ENCODE peak calls at places on chromosomes 16 and 17, in six cellular contexts. One of them, this sample, is unnamed. For H3K4me1, the result is how much of the 10 kb centered on the place peaks cover.

GRCh38 chr16:87233928-87234327 is 83.3 kb downstream of the C16orf95 start:
- DNase-seq in OCI-LY7: peak
- DNase-seq in fibroblast of lung: peak
- DNase-seq in pancreas: no peak
- DNase-seq in body of pancreas: peak
- DNase-seq in effector memory CD4-positive, alpha-beta T cell: no peak
- DNase-seq in this sample: no peak

GRCh38 chr16:66265556-66266133 is 100.8 kb upstream of the CDH5 start:
- DNase-seq in OCI-LY7: no peak
- DNase-seq in fibroblast of lung: no peak
- DNase-seq in pancreas: no peak
- DNase-seq in body of pancreas: no peak
- DNase-seq in effector memory CD4-positive, alpha-beta T cell: no peak
- DNase-seq in this sample: no peak

GRCh38 chr17:83160443-83161297 is 81.3 kb downstream of the METRNL start:
- DNase-seq in OCI-LY7: no peak
- DNase-seq in fibroblast of lung: no peak
- DNase-seq in pancreas: no peak
- DNase-seq in body of pancreas: no peak
- DNase-seq in effector memory CD4-positive, alpha-beta T cell: no peak
- DNase-seq in this sample: no peak

GRCh38 chr17:74904687-74905409 is 11.4 kb upstream of the FADS6 start:
- DNase-seq in OCI-LY7: no peak
- DNase-seq in fibroblast of lung: no peak
- DNase-seq in pancreas: no peak
- DNase-seq in body of pancreas: no peak
- DNase-seq in effector memory CD4-positive, alpha-beta T cell: no peak
- DNase-seq in this sample: no peak

GRCh38 chr17:38703742-38704644 is 1.1 kb upstream of the MLLT6 start:
- DNase-seq in OCI-LY7: peak
- DNase-seq in fibroblast of lung: no peak
- DNase-seq in pancreas: peak
- DNase-seq in body of pancreas: peak
- DNase-seq in effector memory CD4-positive, alpha-beta T cell: peak
- DNase-seq in this sample: peak

GRCh38 chr16:23469814-23470213 is 16.8 kb upstream of the COG7 start:
- DNase-seq in OCI-LY7: no peak
- DNase-seq in fibroblast of lung: peak
- DNase-seq in pancreas: no peak
- DNase-seq in body of pancreas: peak
- DNase-seq in effector memory CD4-positive, alpha-beta T cell: no peak
- DNase-seq in this sample: no peak

GRCh38 chr17:74393323-74393942 is 26.1 kb downstream of the GPR142 start:
- DNase-seq in OCI-LY7: no peak
- DNase-seq in fibroblast of lung: no peak
- DNase-seq in pancreas: peak
- DNase-seq in body of pancreas: no peak
- DNase-seq in effector memory CD4-positive, alpha-beta T cell: no peak
- DNase-seq in this sample: peak

GRCh38 chr16:17828012-17828411 is 357.3 kb upstream of the XYLT1 start:
- DNase-seq in OCI-LY7: no peak
- DNase-seq in fibroblast of lung: peak
- DNase-seq in pancreas: no peak
- DNase-seq in body of pancreas: no peak
- DNase-seq in effector memory CD4-positive, alpha-beta T cell: no peak
- DNase-seq in this sample: no peak

GRCh38 chr16:81838794-81839193 is 59.7 kb downstream of the PLCG2 start:
- DNase-seq in OCI-LY7: peak
- DNase-seq in fibroblast of lung: no peak
- DNase-seq in pancreas: no peak
- DNase-seq in body of pancreas: no peak
- DNase-seq in effector memory CD4-positive, alpha-beta T cell: no peak
- DNase-seq in this sample: no peak

GRCh38 chr17:18184143-18185007 is 747 bp downstream of the ALKBH5 start:
- DNase-seq in OCI-LY7: peak
- DNase-seq in fibroblast of lung: peak
- DNase-seq in pancreas: peak
- DNase-seq in body of pancreas: peak
- DNase-seq in effector memory CD4-positive, alpha-beta T cell: peak
- DNase-seq in this sample: peak

GRCh38 chr17:40023590-40024292 is 8.5 kb downstream of the CSF3 start:
- DNase-seq in OCI-LY7: no peak
- DNase-seq in fibroblast of lung: peak
- DNase-seq in pancreas: no peak
- DNase-seq in body of pancreas: peak
- DNase-seq in effector memory CD4-positive, alpha-beta T cell: no peak
- DNase-seq in this sample: peak

GRCh38 chr16:66935319-66936011 is at the start of gene CES2:
- DNase-seq in OCI-LY7: no peak
- DNase-seq in fibroblast of lung: peak
- DNase-seq in pancreas: peak
- DNase-seq in body of pancreas: peak
- DNase-seq in effector memory CD4-positive, alpha-beta T cell: no peak
- DNase-seq in this sample: peak

GRCh38 chr17:77391668-77392375 is 251.1 kb downstream of the SEC14L1 start:
- DNase-seq in OCI-LY7: no peak
- DNase-seq in fibroblast of lung: peak
- DNase-seq in pancreas: peak
- DNase-seq in body of pancreas: no peak
- DNase-seq in effector memory CD4-positive, alpha-beta T cell: no peak
- DNase-seq in this sample: peak

GRCh38 chr17:58184308-58184985 is 8.1 kb upstream of the EPX start:
- DNase-seq in OCI-LY7: no peak
- DNase-seq in fibroblast of lung: peak
- DNase-seq in pancreas: no peak
- DNase-seq in body of pancreas: no peak
- DNase-seq in effector memory CD4-positive, alpha-beta T cell: no peak
- DNase-seq in this sample: no peak

GRCh38 chr17:37605813-37606505 is 3.3 kb downstream of the SYNRG start:
- DNase-seq in OCI-LY7: peak
- DNase-seq in fibroblast of lung: no peak
- DNase-seq in pancreas: no peak
- DNase-seq in body of pancreas: no peak
- DNase-seq in effector memory CD4-positive, alpha-beta T cell: peak
- DNase-seq in this sample: no peak

GRCh38 chr16:49526966-49527365 is 153.4 kb downstream of the C16orf78 start:
- DNase-seq in OCI-LY7: no peak
- DNase-seq in fibroblast of lung: no peak
- DNase-seq in pancreas: no peak
- DNase-seq in body of pancreas: no peak
- DNase-seq in effector memory CD4-positive, alpha-beta T cell: no peak
- DNase-seq in this sample: no peak

GRCh38 chr17:56832446-56832845 is 1.3 kb downstream of the C17orf67 start:
- DNase-seq in OCI-LY7: no peak
- DNase-seq in fibroblast of lung: no peak
- DNase-seq in pancreas: no peak
- DNase-seq in body of pancreas: no peak
- DNase-seq in effector memory CD4-positive, alpha-beta T cell: no peak
- DNase-seq in this sample: no peak

GRCh38 chr16:72785886-72786285 is 262.0 kb downstream of the ZFHX3 start:
- DNase-seq in OCI-LY7: no peak
- DNase-seq in fibroblast of lung: peak
- DNase-seq in pancreas: no peak
- DNase-seq in body of pancreas: no peak
- DNase-seq in effector memory CD4-positive, alpha-beta T cell: no peak
- DNase-seq in this sample: no peak

GRCh38 chr16:15509593-15510520 is 75.5 kb downstream of the BMERB1 start:
- DNase-seq in OCI-LY7: no peak
- DNase-seq in fibroblast of lung: peak
- DNase-seq in pancreas: no peak
- DNase-seq in body of pancreas: no peak
- DNase-seq in effector memory CD4-positive, alpha-beta T cell: no peak
- DNase-seq in this sample: no peak

GRCh38 chr16:13110124-13110796 is 208.9 kb downstream of the SHISA9 start:
- DNase-seq in OCI-LY7: no peak
- DNase-seq in fibroblast of lung: no peak
- DNase-seq in pancreas: no peak
- DNase-seq in body of pancreas: no peak
- DNase-seq in effector memory CD4-positive, alpha-beta T cell: no peak
- DNase-seq in this sample: no peak

GRCh38 chr17:8161289-8162231 is 1.2 kb downstream of the VAMP2 start:
- DNase-seq in OCI-LY7: no peak
- DNase-seq in fibroblast of lung: no peak
- DNase-seq in pancreas: peak
- DNase-seq in body of pancreas: no peak
- DNase-seq in effector memory CD4-positive, alpha-beta T cell: no peak
- DNase-seq in this sample: peak

GRCh38 chr16:22948603-22949368 is 134.8 kb downstream of the HS3ST2 start:
- DNase-seq in OCI-LY7: peak
- DNase-seq in fibroblast of lung: peak
- DNase-seq in pancreas: peak
- DNase-seq in body of pancreas: peak
- DNase-seq in effector memory CD4-positive, alpha-beta T cell: no peak
- DNase-seq in this sample: no peak

GRCh38 chr17:63222655-63223054 is 223.5 kb downstream of the CYB561 start:
- DNase-seq in OCI-LY7: no peak
- DNase-seq in fibroblast of lung: peak
- DNase-seq in pancreas: no peak
- DNase-seq in body of pancreas: no peak
- DNase-seq in effector memory CD4-positive, alpha-beta T cell: no peak
- DNase-seq in this sample: no peak

GRCh38 chr17:68289936-68290267 is 1.0 kb downstream of the SLC16A6 start:
- DNase-seq in OCI-LY7: no peak
- DNase-seq in fibroblast of lung: no peak
- DNase-seq in pancreas: no peak
- DNase-seq in body of pancreas: no peak
- DNase-seq in effector memory CD4-positive, alpha-beta T cell: no peak
- DNase-seq in this sample: no peak

GRCh38 chr16:57042157-57043111 is 49.9 kb upstream of the CPNE2 start:
- DNase-seq in OCI-LY7: peak
- DNase-seq in fibroblast of lung: no peak
- DNase-seq in pancreas: no peak
- DNase-seq in body of pancreas: no peak
- DNase-seq in effector memory CD4-positive, alpha-beta T cell: peak
- DNase-seq in this sample: no peak

GRCh38 chr16:56469748-56470147 is 18.4 kb downstream of the OGFOD1 start:
- DNase-seq in OCI-LY7: no peak
- DNase-seq in fibroblast of lung: no peak
- DNase-seq in pancreas: no peak
- DNase-seq in body of pancreas: no peak
- DNase-seq in effector memory CD4-positive, alpha-beta T cell: no peak
- DNase-seq in this sample: no peak

GRCh38 chr16:89646906-89647305 is 10.6 kb downstream of the CHMP1A start:
- DNase-seq in OCI-LY7: no peak
- DNase-seq in fibroblast of lung: no peak
- DNase-seq in pancreas: no peak
- DNase-seq in body of pancreas: no peak
- DNase-seq in effector memory CD4-positive, alpha-beta T cell: no peak
- DNase-seq in this sample: no peak

GRCh38 chr16:88754109-88754911 is 30.7 kb downstream of the PIEZO1 start:
- DNase-seq in OCI-LY7: no peak
- DNase-seq in fibroblast of lung: no peak
- DNase-seq in pancreas: no peak
- DNase-seq in body of pancreas: no peak
- DNase-seq in effector memory CD4-positive, alpha-beta T cell: no peak
- DNase-seq in this sample: no peak

GRCh38 chr17:8151641-8152111 is 528 bp downstream of the PER1 start:
- DNase-seq in OCI-LY7: peak
- DNase-seq in fibroblast of lung: peak
- DNase-seq in pancreas: peak
- DNase-seq in body of pancreas: peak
- DNase-seq in effector memory CD4-positive, alpha-beta T cell: no peak
- DNase-seq in this sample: peak

GRCh38 chr16:85208643-85209520 is 96.6 kb upstream of the CIBAR2 start:
- DNase-seq in OCI-LY7: no peak
- DNase-seq in fibroblast of lung: no peak
- DNase-seq in pancreas: peak
- DNase-seq in body of pancreas: no peak
- DNase-seq in effector memory CD4-positive, alpha-beta T cell: no peak
- DNase-seq in this sample: no peak

GRCh38 chr16:85208181-85208580 is 95.9 kb upstream of the CIBAR2 start:
- DNase-seq in OCI-LY7: no peak
- DNase-seq in fibroblast of lung: no peak
- DNase-seq in pancreas: peak
- DNase-seq in body of pancreas: no peak
- DNase-seq in effector memory CD4-positive, alpha-beta T cell: no peak
- DNase-seq in this sample: peak

GRCh38 chr16:85205747-85206471 is 93.6 kb upstream of the CIBAR2 start:
- DNase-seq in OCI-LY7: no peak
- DNase-seq in fibroblast of lung: peak
- DNase-seq in pancreas: peak
- DNase-seq in body of pancreas: peak
- DNase-seq in effector memory CD4-positive, alpha-beta T cell: no peak
- DNase-seq in this sample: no peak

GRCh38 chr16:85207357-85207921 is 95.2 kb upstream of the CIBAR2 start:
- DNase-seq in OCI-LY7: no peak
- DNase-seq in fibroblast of lung: peak
- DNase-seq in pancreas: peak
- DNase-seq in body of pancreas: no peak
- DNase-seq in effector memory CD4-positive, alpha-beta T cell: no peak
- DNase-seq in this sample: peak

GRCh38 chr16:85206472-85207356 is 94.4 kb upstream of the CIBAR2 start:
- DNase-seq in OCI-LY7: no peak
- DNase-seq in fibroblast of lung: peak
- DNase-seq in pancreas: peak
- DNase-seq in body of pancreas: peak
- DNase-seq in effector memory CD4-positive, alpha-beta T cell: no peak
- DNase-seq in this sample: peak
- H3K4me1 ChIP-seq in OCI-LY7: under half
- H3K4me1 ChIP-seq in fibroblast of lung: half or more
- H3K4me1 ChIP-seq in pancreas: under half
- H3K4me1 ChIP-seq in body of pancreas: half or more
- H3K4me1 ChIP-seq in effector memory CD4-positive, alpha-beta T cell: under half
- H3K4me1 ChIP-seq in this sample: under half

GRCh38 chr17:36592316-36592710 is 634 bp downstream of the DHRS11 start:
- DNase-seq in OCI-LY7: no peak
- DNase-seq in fibroblast of lung: no peak
- DNase-seq in pancreas: peak
- DNase-seq in body of pancreas: peak
- DNase-seq in effector memory CD4-positive, alpha-beta T cell: no peak
- DNase-seq in this sample: peak
- H3K4me1 ChIP-seq in OCI-LY7: under half
- H3K4me1 ChIP-seq in fibroblast of lung: under half
- H3K4me1 ChIP-seq in pancreas: under half
- H3K4me1 ChIP-seq in body of pancreas: under half
- H3K4me1 ChIP-seq in effector memory CD4-positive, alpha-beta T cell: under half
- H3K4me1 ChIP-seq in this sample: under half

GRCh38 chr17:4837471-4838305 is 4.5 kb downstream of the MINK1 start:
- DNase-seq in OCI-LY7: no peak
- DNase-seq in fibroblast of lung: no peak
- DNase-seq in pancreas: no peak
- DNase-seq in body of pancreas: no peak
- DNase-seq in effector memory CD4-positive, alpha-beta T cell: no peak
- DNase-seq in this sample: no peak
- H3K4me1 ChIP-seq in OCI-LY7: under half
- H3K4me1 ChIP-seq in fibroblast of lung: under half
- H3K4me1 ChIP-seq in pancreas: under half
- H3K4me1 ChIP-seq in body of pancreas: under half
- H3K4me1 ChIP-seq in effector memory CD4-positive, alpha-beta T cell: under half
- H3K4me1 ChIP-seq in this sample: under half

DNA sequence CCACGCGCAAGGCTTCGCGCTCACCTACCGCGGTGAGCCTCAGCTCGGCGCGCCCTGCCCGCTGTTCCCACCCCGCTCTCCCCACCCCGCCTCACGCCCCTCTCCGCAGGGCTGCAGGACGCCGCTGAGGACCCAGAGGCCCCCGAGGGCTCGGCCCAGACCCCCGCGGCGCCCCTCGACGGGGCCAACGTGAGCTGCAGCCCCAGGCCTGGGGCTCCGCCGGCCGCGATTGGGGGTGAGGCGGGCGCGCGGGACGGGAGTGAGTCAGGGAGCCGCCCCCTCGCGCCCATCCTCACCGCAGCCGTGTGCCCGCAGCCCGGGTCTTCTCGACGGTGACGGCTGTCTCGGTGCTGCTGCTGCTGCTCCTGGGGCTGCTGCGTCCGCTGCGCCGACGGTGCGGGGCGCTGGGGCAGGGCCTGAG is 1.9 kb upstream of the PAQR4 start:
- DNase-seq in OCI-LY7: no peak
- DNase-seq in fibroblast of lung: no peak
- DNase-seq in pancreas: peak
- DNase-seq in body of pancreas: no peak
- DNase-seq in effector memory CD4-positive, alpha-beta T cell: no peak
- DNase-seq in this sample: no peak
- H3K4me1 ChIP-seq in OCI-LY7: half or more
- H3K4me1 ChIP-seq in fibroblast of lung: under half
- H3K4me1 ChIP-seq in pancreas: under half
- H3K4me1 ChIP-seq in body of pancreas: half or more
- H3K4me1 ChIP-seq in effector memory CD4-positive, alpha-beta T cell: half or more
- H3K4me1 ChIP-seq in this sample: under half

This sample was measured in mucosa of descending colon.